ENCODE peak calls at places on chromosome 14, in seven cellular contexts. One of them, this sample, is unnamed.

GRCh38 chr14:37586783-37587428 is 8.1 kb downstream of the FOXA1 start:
- DNase-seq in GM23338: no peak
- DNase-seq in D721Med: no peak
- DNase-seq in sigmoid colon: no peak
- DNase-seq in mucosa of descending colon: no peak
- DNase-seq in psoas muscle: no peak
- DNase-seq in fibroblast of pulmonary artery: no peak
- DNase-seq in this sample: no peak

GRCh38 chr14:93115920-93116675 is at the start of gene ITPK1:
- DNase-seq in D721Med: no peak
- DNase-seq in GM23338: peak; percentile 78
- DNase-seq in psoas muscle: peak; percentile 75
- DNase-seq in fibroblast of pulmonary artery: peak; percentile 50
- DNase-seq in sigmoid colon: peak; percentile 80
- DNase-seq in mucosa of descending colon: peak; percentile 80
- DNase-seq in this sample: peak; percentile 73

GRCh38 chr14:73795974-73796373 is 55.7 kb upstream of the PTGR2 start:
- DNase-seq in fibroblast of pulmonary artery: no peak
- DNase-seq in sigmoid colon: peak; percentile 43
- DNase-seq in GM23338: no peak
- DNase-seq in psoas muscle: no peak
- DNase-seq in D721Med: no peak
- DNase-seq in mucosa of descending colon: peak; percentile 85
- DNase-seq in this sample: no peak

GRCh38 chr14:61887628-61888027 is 125.4 kb downstream of the SNAPC1 start:
- DNase-seq in GM23338: no peak
- DNase-seq in sigmoid colon: no peak
- DNase-seq in fibroblast of pulmonary artery: no peak
- DNase-seq in D721Med: no peak
- DNase-seq in psoas muscle: no peak
- DNase-seq in mucosa of descending colon: no peak
- DNase-seq in this sample: no peak

GRCh38 chr14:96345669-96346068 is 17.5 kb downstream of the ATG2B start:
- DNase-seq in mucosa of descending colon: no peak
- DNase-seq in psoas muscle: no peak
- DNase-seq in D721Med: no peak
- DNase-seq in fibroblast of pulmonary artery: no peak
- DNase-seq in GM23338: no peak
- DNase-seq in sigmoid colon: no peak
- DNase-seq in this sample: no peak

GRCh38 chr14:36633580-36633979 is 28.1 kb upstream of the PAX9 start:
- DNase-seq in mucosa of descending colon: no peak
- DNase-seq in GM23338: no peak
- DNase-seq in sigmoid colon: no peak
- DNase-seq in fibroblast of pulmonary artery: no peak
- DNase-seq in psoas muscle: no peak
- DNase-seq in D721Med: no peak
- DNase-seq in this sample: no peak

GRCh38 chr14:28141662-28142061 is 624.9 kb upstream of the FOXG1 start:
- DNase-seq in fibroblast of pulmonary artery: no peak
- DNase-seq in D721Med: no peak
- DNase-seq in GM23338: no peak
- DNase-seq in mucosa of descending colon: no peak
- DNase-seq in psoas muscle: no peak
- DNase-seq in sigmoid colon: no peak
- DNase-seq in this sample: no peak

GRCh38 chr14:74257078-74257987 is 18.1 kb downstream of the VSX2 start:
- DNase-seq in D721Med: peak; percentile 59
- DNase-seq in psoas muscle: peak; percentile 72
- DNase-seq in fibroblast of pulmonary artery: peak; percentile 30
- DNase-seq in mucosa of descending colon: peak; percentile 60
- DNase-seq in sigmoid colon: no peak
- DNase-seq in GM23338: peak; percentile 78
- DNase-seq in this sample: peak; percentile 61

GRCh38 chr14:21136024-21136423 is 19.8 kb downstream of the OR5AU1 start:
- DNase-seq in mucosa of descending colon: no peak
- DNase-seq in D721Med: no peak
- DNase-seq in psoas muscle: no peak
- DNase-seq in fibroblast of pulmonary artery: peak; percentile 33
- DNase-seq in GM23338: peak; percentile 36
- DNase-seq in sigmoid colon: no peak
- DNase-seq in this sample: no peak

GRCh38 chr14:23182372-23183014 is 967 bp downstream of the SLC7A8 start:
- DNase-seq in psoas muscle: peak; percentile 66
- DNase-seq in GM23338: peak; percentile 94
- DNase-seq in fibroblast of pulmonary artery: no peak
- DNase-seq in mucosa of descending colon: peak; percentile 74
- DNase-seq in D721Med: no peak
- DNase-seq in sigmoid colon: no peak
- DNase-seq in this sample: peak; percentile 55

GRCh38 chr14:37197421-37198272 is at the start of gene MIPOL1:
- DNase-seq in fibroblast of pulmonary artery: peak; percentile 91
- DNase-seq in GM23338: peak; percentile 78
- DNase-seq in D721Med: peak; percentile 46
- DNase-seq in mucosa of descending colon: peak; percentile 90
- DNase-seq in sigmoid colon: peak; percentile 92
- DNase-seq in psoas muscle: peak; percentile 93
- DNase-seq in this sample: peak; percentile 4

GRCh38 chr14:21825147-21825743 is 151.6 kb upstream of the OR4E1 start:
- DNase-seq in psoas muscle: no peak
- DNase-seq in D721Med: no peak
- DNase-seq in fibroblast of pulmonary artery: peak; percentile 22
- DNase-seq in sigmoid colon: no peak
- DNase-seq in mucosa of descending colon: no peak
- DNase-seq in GM23338: peak; percentile 91
- DNase-seq in this sample: peak; percentile 64

DNA sequence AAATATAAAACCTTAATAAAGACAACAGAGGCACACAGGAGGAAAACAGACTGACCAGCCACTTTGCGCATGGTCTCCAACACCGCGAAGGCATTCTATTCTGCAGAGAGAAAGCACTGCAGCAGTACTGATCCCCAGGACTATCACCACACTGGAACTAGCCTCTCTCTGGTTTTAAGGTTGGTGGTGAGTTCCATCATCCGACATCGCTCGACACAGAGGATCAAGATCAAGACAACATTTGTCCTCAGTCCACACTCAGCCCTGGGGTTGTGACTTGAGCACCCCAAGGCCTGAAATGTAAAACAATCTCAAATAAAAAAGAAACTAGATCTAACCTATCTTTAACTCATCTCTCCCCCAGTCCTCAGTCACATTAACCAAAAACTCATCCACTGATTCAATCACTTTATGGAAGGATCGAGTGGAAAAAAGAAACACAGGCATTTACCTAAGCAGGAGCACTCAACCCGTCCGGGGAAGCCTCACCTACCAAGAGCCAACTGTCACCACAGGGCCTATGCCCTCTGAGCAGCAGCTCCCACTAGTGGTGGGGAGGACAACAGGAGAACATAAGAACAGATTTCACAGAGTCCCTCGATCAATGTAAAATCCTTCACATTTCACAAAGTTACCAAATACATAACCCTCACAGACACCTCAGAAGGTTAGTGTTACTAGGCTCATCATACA is 17.7 kb downstream of the STXBP6 start:
- DNase-seq in fibroblast of pulmonary artery: no peak
- DNase-seq in D721Med: no peak
- DNase-seq in sigmoid colon: no peak
- DNase-seq in mucosa of descending colon: no peak
- DNase-seq in psoas muscle: no peak
- DNase-seq in GM23338: peak; percentile 65
- DNase-seq in this sample: peak; percentile 12
- TF ChIP-seq CTCF in fibroblast of pulmonary artery: peak; percentile 30
- TF ChIP-seq CTCF in D721Med: peak; percentile 7
- TF ChIP-seq CTCF in sigmoid colon: no peak
- TF ChIP-seq CTCF in mucosa of descending colon: no peak
- TF ChIP-seq CTCF in psoas muscle: no peak
- TF ChIP-seq CTCF in GM23338: peak; percentile 70
- TF ChIP-seq CTCF in this sample: no peak

DNA sequence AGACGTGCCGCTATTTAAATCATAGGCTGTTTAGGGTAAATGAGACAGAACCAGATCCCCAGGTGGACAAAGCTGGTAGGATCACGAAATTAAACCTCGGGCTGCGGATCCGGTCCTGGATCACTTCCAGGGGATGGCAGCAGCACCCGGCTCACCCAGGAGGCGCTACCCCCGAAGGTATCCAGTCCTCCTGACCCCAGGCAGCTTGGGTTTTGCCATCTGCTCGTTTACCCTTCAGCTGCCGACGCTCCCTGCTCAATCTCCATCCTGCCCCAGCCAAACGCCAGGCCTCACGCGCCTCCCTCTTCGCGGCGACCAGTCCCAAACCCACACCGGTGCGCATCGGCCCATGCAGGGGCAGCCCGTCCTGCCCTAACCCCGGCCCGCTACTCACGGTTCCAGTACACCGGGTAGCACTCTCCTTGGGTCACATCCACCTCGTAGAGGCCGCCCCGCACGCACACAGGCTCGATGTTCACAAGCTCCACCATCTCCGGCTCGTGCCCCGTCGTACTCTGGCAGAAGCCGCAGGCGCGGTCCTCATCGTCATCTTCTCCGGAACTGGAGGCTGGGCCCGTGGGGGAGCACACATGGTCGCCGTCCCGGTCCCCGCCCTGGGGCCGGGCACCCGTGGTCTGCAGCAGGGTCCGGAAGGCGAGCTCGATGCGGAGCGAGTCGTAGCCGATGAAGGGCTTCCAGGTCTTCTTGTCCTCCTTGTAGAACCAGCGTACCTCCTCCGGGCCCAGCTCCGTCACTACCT is 1.1 kb downstream of the DDHD1 start:
- DNase-seq in D721Med: peak; percentile 20
- DNase-seq in GM23338: peak; percentile 74
- DNase-seq in psoas muscle: peak; percentile 74
- DNase-seq in sigmoid colon: peak; percentile 74
- DNase-seq in fibroblast of pulmonary artery: peak; percentile 45
- DNase-seq in mucosa of descending colon: peak; percentile 75
- DNase-seq in this sample: peak; percentile 82
- TF ChIP-seq CTCF in D721Med: no peak
- TF ChIP-seq CTCF in GM23338: peak; percentile 28
- TF ChIP-seq CTCF in psoas muscle: no peak
- TF ChIP-seq CTCF in sigmoid colon: no peak
- TF ChIP-seq CTCF in fibroblast of pulmonary artery: peak; percentile 6
- TF ChIP-seq CTCF in mucosa of descending colon: no peak
- TF ChIP-seq CTCF in this sample: peak; percentile 34

DNA sequence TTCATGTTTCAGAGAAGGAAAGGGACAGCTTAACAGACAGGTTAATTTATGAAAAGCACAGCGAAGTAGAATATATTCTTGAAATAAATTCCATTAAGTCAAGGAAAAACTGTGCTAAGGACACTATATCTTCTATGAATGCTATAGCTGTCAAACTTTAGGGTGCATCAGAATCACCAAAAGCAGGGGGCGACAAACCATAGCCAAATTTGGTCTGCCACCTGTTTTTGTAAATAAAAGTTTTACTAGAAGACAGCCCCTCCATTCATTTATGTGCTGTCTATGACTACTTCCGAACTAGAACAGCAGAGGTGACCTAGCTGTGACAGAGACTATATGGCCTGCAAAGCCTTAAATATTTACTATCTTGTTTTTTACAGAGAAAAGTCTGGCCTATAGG is 25.9 kb downstream of the PPP4R3A start:
- DNase-seq in mucosa of descending colon: no peak
- DNase-seq in psoas muscle: no peak
- DNase-seq in sigmoid colon: no peak
- DNase-seq in GM23338: peak; percentile 18
- DNase-seq in D721Med: no peak
- DNase-seq in fibroblast of pulmonary artery: no peak
- DNase-seq in this sample: peak; percentile 38
- TF ChIP-seq CTCF in mucosa of descending colon: no peak
- TF ChIP-seq CTCF in psoas muscle: no peak
- TF ChIP-seq CTCF in sigmoid colon: no peak
- TF ChIP-seq CTCF in GM23338: peak; percentile 56
- TF ChIP-seq CTCF in D721Med: peak; percentile 8
- TF ChIP-seq CTCF in fibroblast of pulmonary artery: peak; percentile 4
- TF ChIP-seq CTCF in this sample: peak; percentile 37

GRCh38 chr14:90815817-90816662 is at the start of gene TTC7B:
- DNase-seq in fibroblast of pulmonary artery: peak; percentile 44
- DNase-seq in GM23338: peak; percentile 72
- DNase-seq in mucosa of descending colon: peak; percentile 61
- DNase-seq in D721Med: peak; percentile 83
- DNase-seq in sigmoid colon: peak; percentile 73
- DNase-seq in psoas muscle: peak; percentile 78
- DNase-seq in this sample: peak; percentile 29
- TF ChIP-seq CTCF in fibroblast of pulmonary artery: no peak
- TF ChIP-seq CTCF in GM23338: no peak
- TF ChIP-seq CTCF in mucosa of descending colon: peak; percentile 39
- TF ChIP-seq CTCF in D721Med: peak; percentile 26
- TF ChIP-seq CTCF in sigmoid colon: no peak
- TF ChIP-seq CTCF in psoas muscle: peak; percentile 35
- TF ChIP-seq CTCF in this sample: no peak

DNA sequence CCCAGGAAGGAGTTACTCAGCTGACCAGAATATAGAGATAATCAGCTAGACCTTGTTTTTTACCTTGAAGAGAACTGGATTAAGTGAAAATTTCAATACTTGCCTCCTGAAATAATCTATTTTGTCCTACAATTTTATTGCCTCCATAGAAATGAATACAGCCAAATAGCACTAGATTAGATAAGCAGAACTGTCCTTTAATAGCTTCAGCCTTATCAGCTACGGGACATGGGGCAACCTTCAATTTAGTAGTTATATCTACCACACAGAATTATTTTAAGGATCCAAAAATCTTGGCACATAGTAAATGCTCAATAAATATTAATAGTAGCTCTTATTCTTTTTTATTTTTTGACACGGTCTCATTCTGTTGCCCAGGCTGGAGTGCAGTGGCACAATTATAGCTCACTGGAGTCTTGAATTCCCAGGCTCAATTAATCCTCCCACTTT is 67.2 kb upstream of the PLEKHG3 start:
- DNase-seq in psoas muscle: no peak
- DNase-seq in fibroblast of pulmonary artery: no peak
- DNase-seq in D721Med: no peak
- DNase-seq in sigmoid colon: peak; percentile 29
- DNase-seq in mucosa of descending colon: no peak
- DNase-seq in GM23338: no peak
- DNase-seq in this sample: no peak
- TF ChIP-seq CTCF in psoas muscle: no peak
- TF ChIP-seq CTCF in fibroblast of pulmonary artery: no peak
- TF ChIP-seq CTCF in D721Med: no peak
- TF ChIP-seq CTCF in sigmoid colon: no peak
- TF ChIP-seq CTCF in mucosa of descending colon: no peak
- TF ChIP-seq CTCF in GM23338: no peak
- TF ChIP-seq CTCF in this sample: peak; percentile 34